ENCODE peak calls at places on chromosomes 6 and 20, in five cellular contexts. B is HFF-Myc, G is fibroblast of pulmonary artery, M is fibroblast of mammary gland, W is fibroblast of lung. N is an unnamed sample.

GRCh38 chr20:52313335-52313963 is 121.9 kb upstream of the ZFP64 start:
- DNase-seq in B (peak), G (peak), M (peak), W (peak), N (peak)

GRCh38 chr6:56772737-56773184 is 130.1 kb upstream of the DST start:
- DNase-seq in B (no peak), G (peak), M (peak), W (peak), N (peak)

GRCh38 chr6:143507358-143508145 is 4.0 kb downstream of the FUCA2 start:
- DNase-seq in B (peak), G (no peak), M (peak), W (peak), N (no peak)

GRCh38 chr20:37693203-37693602 is 627 bp upstream of the CTNNBL1 start:
- DNase-seq in B (no peak), G (no peak), M (peak), W (no peak), N (no peak)

GRCh38 chr6:36334832-36335459 is 1.7 kb downstream of the BNIP5 start:
- DNase-seq in B (no peak), G (no peak), M (no peak), W (no peak), N (no peak)

GRCh38 chr6:46876126-46876525 is 45.6 kb downstream of the ADGRF5 start:
- DNase-seq in B (peak), G (peak), M (peak), W (no peak), N (peak)

GRCh38 chr20:4041748-4042411 is 26.5 kb upstream of the RNF24 start:
- DNase-seq in B (peak), G (peak), M (peak), W (peak), N (peak)

GRCh38 chr6:140039343-140039742 is 664.9 kb upstream of the CITED2 start:
- DNase-seq in B (no peak), G (no peak), M (no peak), W (no peak), N (no peak)

GRCh38 chr6:123733180-123733579 is 70.5 kb upstream of the NKAIN2 start:
- DNase-seq in B (no peak), G (no peak), M (no peak), W (no peak), N (no peak)

GRCh38 chr6:30757261-30757935 is 13.1 kb upstream of the IER3 start:
- DNase-seq in B (no peak), G (no peak), M (no peak), W (no peak), N (no peak)

GRCh38 chr6:157274471-157275226 is 48.7 kb downstream of the TMEM242 start:
- DNase-seq in B (peak), G (peak), M (peak), W (peak), N (peak)

GRCh38 chr6:136717297-136717990 is 74.8 kb downstream of the MAP3K5 start:
- DNase-seq in B (no peak), G (peak), M (no peak), W (peak), N (peak)

GRCh38 chr20:1435337-1435699 is 31.3 kb downstream of the NSFL1C start:
- DNase-seq in B (no peak), G (no peak), M (no peak), W (no peak), N (no peak)

GRCh38 chr6:17429381-17430061 is 36.1 kb downstream of the CAP2 start:
- DNase-seq in B (no peak), G (no peak), M (peak), W (peak), N (peak)

GRCh38 chr6:8707956-8708772 is 272.8 kb upstream of the SLC35B3 start:
- DNase-seq in B (peak), G (peak), M (peak), W (peak), N (peak)

GRCh38 chr6:17233531-17233930 is 47.6 kb upstream of the RBM24 start:
- DNase-seq in B (peak), G (peak), M (peak), W (no peak), N (peak)

GRCh38 chr20:23106271-23106851 is 20.2 kb upstream of the CD93 start:
- DNase-seq in B (no peak), G (peak), M (no peak), W (peak), N (no peak)
- TF ChIP-seq CTCF in B (no peak), G (peak), M (no peak), W (peak), N (no peak)

GRCh38 chr20:61251529-61252393 is at the start of gene CDH4:
- DNase-seq in B (no peak), G (no peak), M (no peak), W (peak), N (no peak)
- H3K4me3 ChIP-seq in B (peak), G (peak), M (peak), W (peak), N (peak)

GRCh38 chr6:13528232-13528631 is 40.8 kb upstream of the GFOD1 start:
- DNase-seq in B (no peak), G (peak), M (peak), W (peak), N (no peak)
- TF ChIP-seq CTCF in B (no peak), G (no peak), M (no peak), W (peak), N (no peak)

DNA sequence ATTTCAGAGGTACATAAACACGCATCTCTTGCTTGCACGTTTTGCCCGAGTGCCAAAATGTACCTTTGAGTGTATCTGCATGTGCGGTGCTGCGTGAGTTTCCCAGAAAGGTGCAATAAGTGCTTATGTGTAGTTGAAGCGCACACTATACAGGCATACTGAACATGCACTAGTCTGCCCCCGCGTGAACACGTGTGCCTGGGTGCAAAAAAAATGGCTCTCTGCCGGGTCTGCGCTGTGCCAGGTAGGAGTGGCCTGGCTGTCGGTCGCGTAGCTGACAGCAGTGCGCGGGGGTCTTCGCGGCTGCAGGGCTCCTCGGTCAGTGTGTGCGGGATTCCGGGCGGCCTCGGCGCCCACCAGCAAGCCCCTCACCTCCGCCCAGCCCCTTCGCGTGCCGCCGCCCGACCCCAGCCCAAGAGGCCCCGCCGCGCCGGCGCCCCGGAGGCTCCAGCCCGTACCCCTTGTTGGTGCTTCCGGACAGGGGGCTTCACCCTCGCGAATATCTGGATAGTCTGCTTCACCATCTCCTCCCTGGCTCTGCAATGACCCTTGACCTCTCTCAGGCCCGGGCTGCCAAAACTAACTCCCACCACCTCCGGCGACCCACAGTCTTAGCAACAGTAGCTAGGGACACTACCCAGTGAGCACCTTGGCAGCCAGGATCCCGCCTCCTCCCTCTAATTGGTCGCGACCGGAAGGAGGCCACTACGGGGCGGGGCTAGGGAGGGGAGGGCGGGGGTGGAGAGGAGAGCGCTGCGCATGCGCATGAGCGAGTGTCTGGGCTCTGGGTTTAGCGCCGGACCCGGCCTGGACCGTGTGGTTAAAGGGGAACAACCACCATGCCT is at the start of gene KIF6:
- DNase-seq in B (peak), G (peak), M (peak), W (peak), N (peak)
- H3K4me3 ChIP-seq in B (peak), G (peak), M (peak), W (peak), N (peak)

DNA sequence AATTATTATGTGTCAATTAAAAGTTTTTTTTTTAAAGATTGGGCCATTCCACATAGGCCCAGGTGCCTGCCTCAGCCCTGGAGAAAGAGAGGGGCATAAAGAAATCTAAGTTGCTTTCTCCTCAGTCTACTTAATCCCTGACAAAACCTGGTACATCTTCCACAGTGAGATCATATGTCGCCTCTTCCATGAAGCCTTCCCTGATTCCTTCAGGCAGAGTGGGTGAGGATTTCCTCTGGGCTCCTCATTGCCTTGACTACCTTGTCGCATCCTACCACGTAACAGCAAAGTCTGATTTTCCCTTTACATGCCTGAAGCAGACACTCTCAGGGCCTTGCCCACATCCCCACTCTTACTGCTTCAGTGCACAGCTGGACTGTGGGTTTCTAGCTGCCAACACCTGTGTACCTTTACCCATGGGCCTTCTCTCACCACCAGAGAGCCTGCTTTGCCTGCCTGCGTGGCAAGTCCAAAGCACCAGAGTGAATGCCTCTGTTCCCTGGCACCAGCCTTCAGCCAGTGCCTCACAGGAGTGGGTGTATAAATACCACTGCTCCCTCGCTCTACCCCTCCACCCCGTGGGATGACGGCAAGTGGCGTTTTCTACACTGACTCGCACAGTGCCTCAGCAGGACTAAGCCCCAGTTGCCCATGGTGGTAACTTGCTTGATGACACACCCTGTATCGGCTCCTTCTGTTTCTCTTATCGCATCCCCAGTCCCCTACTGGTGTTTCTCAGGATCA is 68.0 kb downstream of the EYA2 start:
- DNase-seq in B (no peak), G (no peak), M (no peak), W (no peak), N (no peak)
- TF ChIP-seq CTCF in B (no peak), G (no peak), M (no peak), W (no peak), N (no peak)

GRCh38 chr6:1380625-1381396 is 8.6 kb upstream of the FOXF2 start:
- DNase-seq in B (no peak), G (no peak), M (no peak), W (no peak), N (no peak)

GRCh38 chr6:1379810-1380198 is 9.6 kb upstream of the FOXF2 start:
- DNase-seq in B (no peak), G (no peak), M (no peak), W (no peak), N (no peak)

GRCh38 chr6:1378224-1379025 is 11.0 kb upstream of the FOXF2 start:
- DNase-seq in B (no peak), G (no peak), M (no peak), W (no peak), N (no peak)

GRCh38 chr6:1377526-1378223 is 11.7 kb upstream of the FOXF2 start:
- DNase-seq in B (no peak), G (no peak), M (no peak), W (no peak), N (no peak)

GRCh38 chr6:1379026-1379809 is 10.2 kb upstream of the FOXF2 start:
- DNase-seq in B (no peak), G (no peak), M (no peak), W (no peak), N (no peak)
- H3K4me3 ChIP-seq in B (peak), G (no peak), M (no peak), W (no peak), N (no peak)

DNA sequence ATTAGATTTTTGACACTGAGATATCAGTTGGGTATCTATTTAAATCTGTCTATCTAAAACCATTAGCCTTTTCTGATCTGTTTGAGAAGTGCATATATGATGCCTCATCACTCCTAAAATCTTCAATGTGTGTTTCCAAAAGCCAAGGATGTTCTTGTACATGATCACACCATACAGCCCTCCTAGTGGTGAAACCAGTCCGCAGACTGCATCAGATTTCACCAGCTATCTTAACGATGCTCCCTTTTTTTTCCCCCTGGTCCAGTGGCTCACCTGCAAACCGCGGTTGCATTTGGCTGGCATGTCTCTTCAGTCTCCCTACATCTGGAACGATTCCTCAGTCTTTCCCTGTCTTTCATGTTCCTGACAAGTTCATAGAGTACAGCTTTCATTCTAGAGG is 4.0 kb downstream of the KIZ start:
- DNase-seq in B (no peak), G (no peak), M (no peak), W (no peak), N (no peak)
- TF ChIP-seq CTCF in B (no peak), G (no peak), M (no peak), W (no peak), N (no peak)

DNA sequence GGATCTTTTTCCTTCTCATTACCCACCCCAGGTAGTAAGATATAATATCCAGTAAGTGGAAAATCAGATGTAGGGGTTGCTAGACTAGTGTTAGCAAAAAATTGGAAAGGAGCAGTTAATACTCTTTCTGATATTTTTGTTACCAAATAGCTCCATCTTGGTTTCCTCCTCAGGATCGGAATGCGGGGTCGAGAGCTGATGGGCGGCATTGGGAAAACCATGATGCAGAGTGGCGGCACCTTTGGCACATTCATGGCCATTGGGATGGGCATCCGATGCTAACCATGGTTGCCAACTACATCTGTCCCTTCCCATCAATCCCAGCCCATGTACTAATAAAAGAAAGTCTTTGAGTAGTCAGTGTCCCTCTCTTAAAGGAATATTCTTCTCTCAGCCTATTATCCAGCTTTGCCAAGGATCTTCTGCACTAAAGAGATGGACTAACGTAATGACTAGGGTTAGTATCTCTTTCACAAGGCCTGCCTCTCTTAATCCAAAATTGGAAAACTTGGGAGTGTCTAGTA is 1.5 kb downstream of the ROMO1 start:
- DNase-seq in B (no peak), G (no peak), M (no peak), W (no peak), N (no peak)
- H3K4me3 ChIP-seq in B (peak), G (peak), M (no peak), W (no peak), N (no peak)